ENCODE peak calls at places on chromosomes 12 and 14, in seven cellular contexts. One of them, this sample, is unnamed.

GRCh38 chr12:49228653-49229052 is 36.2 kb upstream of the TUBA1C start:
- DNase-seq in ovary: no peak
- DNase-seq in transverse colon: no peak
- DNase-seq in HepG2: no peak
- DNase-seq in sigmoid colon: no peak
- DNase-seq in A549: no peak
- DNase-seq in suprapubic skin: no peak
- DNase-seq in this sample: no peak

GRCh38 chr12:28543021-28543890 is 353.0 kb downstream of the CCDC91 start:
- DNase-seq in ovary: no peak
- DNase-seq in transverse colon: no peak
- DNase-seq in HepG2: no peak
- DNase-seq in sigmoid colon: no peak
- DNase-seq in A549: no peak
- DNase-seq in suprapubic skin: no peak
- DNase-seq in this sample: no peak

GRCh38 chr14:78152246-78153068 is 17.7 kb upstream of the NRXN3 start:
- DNase-seq in ovary: no peak
- DNase-seq in transverse colon: no peak
- DNase-seq in HepG2: no peak
- DNase-seq in sigmoid colon: no peak
- DNase-seq in A549: no peak
- DNase-seq in suprapubic skin: no peak
- DNase-seq in this sample: no peak

GRCh38 chr12:94513527-94513926 is 53.9 kb upstream of the CEP83 start:
- DNase-seq in ovary: no peak
- DNase-seq in transverse colon: no peak
- DNase-seq in HepG2: no peak
- DNase-seq in sigmoid colon: no peak
- DNase-seq in A549: no peak
- DNase-seq in suprapubic skin: no peak
- DNase-seq in this sample: no peak

GRCh38 chr14:98210045-98210678 is 1061.8 kb downstream of the BCL11B start:
- DNase-seq in ovary: no peak
- DNase-seq in transverse colon: no peak
- DNase-seq in HepG2: no peak
- DNase-seq in sigmoid colon: no peak
- DNase-seq in A549: no peak
- DNase-seq in suprapubic skin: no peak
- DNase-seq in this sample: no peak

GRCh38 chr12:68451261-68452091 is 119.3 kb upstream of the MDM1 start:
- DNase-seq in ovary: peak
- DNase-seq in transverse colon: peak
- DNase-seq in HepG2: no peak
- DNase-seq in sigmoid colon: peak
- DNase-seq in A549: no peak
- DNase-seq in suprapubic skin: no peak
- DNase-seq in this sample: peak

GRCh38 chr14:33297565-33297964 is 358.9 kb downstream of the NPAS3 start:
- DNase-seq in ovary: no peak
- DNase-seq in transverse colon: no peak
- DNase-seq in HepG2: no peak
- DNase-seq in sigmoid colon: no peak
- DNase-seq in A549: no peak
- DNase-seq in suprapubic skin: no peak
- DNase-seq in this sample: no peak

GRCh38 chr14:71089974-71090373 is 182.7 kb downstream of the PCNX1 start:
- DNase-seq in ovary: no peak
- DNase-seq in transverse colon: no peak
- DNase-seq in HepG2: no peak
- DNase-seq in sigmoid colon: no peak
- DNase-seq in A549: no peak
- DNase-seq in suprapubic skin: no peak
- DNase-seq in this sample: no peak

GRCh38 chr12:49131973-49132461 is 822 bp upstream of the TUBA1B start:
- DNase-seq in ovary: no peak
- DNase-seq in transverse colon: peak
- DNase-seq in HepG2: no peak
- DNase-seq in sigmoid colon: no peak
- DNase-seq in A549: no peak
- DNase-seq in suprapubic skin: no peak
- DNase-seq in this sample: no peak

GRCh38 chr12:93521225-93521854 is 51.1 kb upstream of the SOCS2 start:
- DNase-seq in ovary: no peak
- DNase-seq in transverse colon: no peak
- DNase-seq in HepG2: no peak
- DNase-seq in sigmoid colon: no peak
- DNase-seq in A549: no peak
- DNase-seq in suprapubic skin: no peak
- DNase-seq in this sample: peak

DNA sequence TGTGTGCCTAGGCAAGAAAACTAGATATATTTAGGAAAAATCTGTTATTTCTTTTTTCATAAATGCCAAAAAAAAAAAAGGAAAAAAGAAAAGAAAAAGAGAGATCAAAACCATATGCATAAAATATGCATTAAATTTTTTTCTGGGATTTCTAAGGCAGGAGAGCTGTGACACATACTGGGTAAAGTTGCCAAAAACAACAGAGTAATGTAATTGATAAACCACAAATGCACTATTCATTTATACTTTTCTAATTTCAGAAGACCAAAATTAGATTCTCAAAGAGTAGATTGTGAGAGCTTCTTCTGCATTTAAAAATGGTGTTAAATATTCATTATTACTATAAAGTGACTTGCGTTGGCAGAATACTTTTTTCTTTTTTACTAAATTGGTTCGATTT is 673.8 kb upstream of the MGAT4C start:
- DNase-seq in ovary: no peak
- DNase-seq in transverse colon: no peak
- DNase-seq in HepG2: no peak
- DNase-seq in sigmoid colon: no peak
- DNase-seq in A549: no peak
- DNase-seq in suprapubic skin: no peak
- DNase-seq in this sample: no peak
- TF ChIP-seq EP300 in ovary: no peak
- TF ChIP-seq EP300 in transverse colon: no peak
- TF ChIP-seq EP300 in HepG2: no peak
- TF ChIP-seq EP300 in sigmoid colon: no peak
- TF ChIP-seq EP300 in A549: no peak
- TF ChIP-seq EP300 in suprapubic skin: no peak
- TF ChIP-seq EP300 in this sample: no peak

GRCh38 chr12:111453071-111453989 is 47.6 kb downstream of the SH2B3 start:
- DNase-seq in ovary: no peak
- DNase-seq in transverse colon: no peak
- DNase-seq in HepG2: no peak
- DNase-seq in sigmoid colon: peak
- DNase-seq in A549: no peak
- DNase-seq in suprapubic skin: peak
- DNase-seq in this sample: peak

GRCh38 chr12:111454716-111455447 is 49.2 kb downstream of the SH2B3 start:
- DNase-seq in ovary: no peak
- DNase-seq in transverse colon: no peak
- DNase-seq in HepG2: no peak
- DNase-seq in sigmoid colon: peak
- DNase-seq in A549: no peak
- DNase-seq in suprapubic skin: peak
- DNase-seq in this sample: no peak

GRCh38 chr12:111451649-111452129 is 46.0 kb downstream of the SH2B3 start:
- DNase-seq in ovary: no peak
- DNase-seq in transverse colon: no peak
- DNase-seq in HepG2: peak
- DNase-seq in sigmoid colon: peak
- DNase-seq in A549: peak
- DNase-seq in suprapubic skin: peak
- DNase-seq in this sample: peak

GRCh38 chr12:111455448-111456320 is 50.0 kb downstream of the SH2B3 start:
- DNase-seq in ovary: no peak
- DNase-seq in transverse colon: no peak
- DNase-seq in HepG2: no peak
- DNase-seq in sigmoid colon: peak
- DNase-seq in A549: no peak
- DNase-seq in suprapubic skin: peak
- DNase-seq in this sample: no peak

GRCh38 chr12:111454311-111454710 is 48.6 kb downstream of the SH2B3 start:
- DNase-seq in ovary: no peak
- DNase-seq in transverse colon: no peak
- DNase-seq in HepG2: no peak
- DNase-seq in sigmoid colon: peak
- DNase-seq in A549: no peak
- DNase-seq in suprapubic skin: peak
- DNase-seq in this sample: no peak
- H3K4me3 ChIP-seq in ovary: no peak
- H3K4me3 ChIP-seq in transverse colon: no peak
- H3K4me3 ChIP-seq in HepG2: no peak
- H3K4me3 ChIP-seq in sigmoid colon: no peak
- H3K4me3 ChIP-seq in A549: no peak
- H3K4me3 ChIP-seq in suprapubic skin: no peak
- H3K4me3 ChIP-seq in this sample: no peak

GRCh38 chr14:22508662-22509035 is 80.4 kb downstream of the DAD1 start:
- DNase-seq in ovary: no peak
- DNase-seq in transverse colon: no peak
- DNase-seq in HepG2: no peak
- DNase-seq in sigmoid colon: no peak
- DNase-seq in A549: no peak
- DNase-seq in suprapubic skin: no peak
- DNase-seq in this sample: no peak

GRCh38 chr14:22512106-22512814 is 76.8 kb downstream of the DAD1 start:
- DNase-seq in ovary: no peak
- DNase-seq in transverse colon: no peak
- DNase-seq in HepG2: no peak
- DNase-seq in sigmoid colon: no peak
- DNase-seq in A549: no peak
- DNase-seq in suprapubic skin: no peak
- DNase-seq in this sample: no peak

GRCh38 chr14:22509751-22510300 is 79.2 kb downstream of the DAD1 start:
- DNase-seq in ovary: no peak
- DNase-seq in transverse colon: no peak
- DNase-seq in HepG2: no peak
- DNase-seq in sigmoid colon: no peak
- DNase-seq in A549: no peak
- DNase-seq in suprapubic skin: no peak
- DNase-seq in this sample: no peak

GRCh38 chr14:22509036-22509709 is 79.9 kb downstream of the DAD1 start:
- DNase-seq in ovary: no peak
- DNase-seq in transverse colon: no peak
- DNase-seq in HepG2: no peak
- DNase-seq in sigmoid colon: no peak
- DNase-seq in A549: no peak
- DNase-seq in suprapubic skin: no peak
- DNase-seq in this sample: no peak

GRCh38 chr14:22510527-22511110 is 78.4 kb downstream of the DAD1 start:
- DNase-seq in ovary: no peak
- DNase-seq in transverse colon: no peak
- DNase-seq in HepG2: no peak
- DNase-seq in sigmoid colon: no peak
- DNase-seq in A549: no peak
- DNase-seq in suprapubic skin: no peak
- DNase-seq in this sample: no peak
- TF ChIP-seq POLR2A in ovary: no peak
- TF ChIP-seq POLR2A in transverse colon: no peak
- TF ChIP-seq POLR2A in HepG2: no peak
- TF ChIP-seq POLR2A in sigmoid colon: no peak
- TF ChIP-seq POLR2A in A549: no peak
- TF ChIP-seq POLR2A in suprapubic skin: no peak
- TF ChIP-seq POLR2A in this sample: no peak

GRCh38 chr12:675562-675961 is 12.3 kb upstream of the NINJ2 start:
- DNase-seq in ovary: no peak
- DNase-seq in transverse colon: no peak
- DNase-seq in HepG2: no peak
- DNase-seq in sigmoid colon: no peak
- DNase-seq in A549: no peak
- DNase-seq in suprapubic skin: no peak
- DNase-seq in this sample: no peak

GRCh38 chr12:673849-674248 is 10.6 kb upstream of the NINJ2 start:
- DNase-seq in ovary: no peak
- DNase-seq in transverse colon: no peak
- DNase-seq in HepG2: no peak
- DNase-seq in sigmoid colon: no peak
- DNase-seq in A549: no peak
- DNase-seq in suprapubic skin: no peak
- DNase-seq in this sample: no peak

GRCh38 chr12:678747-679712 is 15.8 kb upstream of the NINJ2 start:
- DNase-seq in ovary: no peak
- DNase-seq in transverse colon: no peak
- DNase-seq in HepG2: no peak
- DNase-seq in sigmoid colon: no peak
- DNase-seq in A549: no peak
- DNase-seq in suprapubic skin: no peak
- DNase-seq in this sample: no peak

DNA sequence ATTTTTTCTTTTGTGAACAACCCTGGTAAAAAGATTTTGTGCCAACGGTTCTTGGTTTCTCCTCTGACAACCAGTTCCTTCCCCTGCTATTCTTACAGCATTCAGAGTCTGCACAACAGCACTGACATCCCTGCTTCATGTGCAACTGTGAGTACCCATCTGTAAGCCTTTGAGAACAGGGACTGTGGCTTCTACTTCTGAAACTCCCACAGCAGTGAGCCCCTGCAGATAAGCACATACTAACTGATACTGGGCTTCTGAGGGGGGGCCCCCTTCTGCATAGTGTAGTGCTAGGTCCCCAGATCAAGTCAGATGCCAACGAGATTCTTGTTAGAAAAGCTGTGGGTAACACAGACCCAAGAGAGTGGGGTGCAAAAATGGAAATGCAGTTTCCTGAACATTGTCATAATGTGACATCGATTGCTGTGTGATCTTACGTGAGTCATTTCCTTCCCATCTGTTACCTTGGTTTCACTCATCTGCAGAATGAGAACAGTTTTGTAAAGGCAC is 11.1 kb upstream of the NINJ2 start:
- DNase-seq in ovary: no peak
- DNase-seq in transverse colon: no peak
- DNase-seq in HepG2: no peak
- DNase-seq in sigmoid colon: no peak
- DNase-seq in A549: no peak
- DNase-seq in suprapubic skin: no peak
- DNase-seq in this sample: no peak
- TF ChIP-seq EP300 in ovary: no peak
- TF ChIP-seq EP300 in transverse colon: no peak
- TF ChIP-seq EP300 in HepG2: no peak
- TF ChIP-seq EP300 in sigmoid colon: no peak
- TF ChIP-seq EP300 in A549: no peak
- TF ChIP-seq EP300 in suprapubic skin: no peak
- TF ChIP-seq EP300 in this sample: no peak

This sample was measured in stomach.